ENCODE peak calls at places on chromosome 6, in five cellular contexts. J is MM.1S, T is SK-N-SH, U is OCI-LY7, K is GM23338. L is an unnamed sample.

GRCh38 chr6:98044168-98044567 is 761.2 kb upstream of the MMS22L start:
- DNase-seq in J (no peak), T (no peak), U (no peak), K (no peak), L (no peak)

GRCh38 chr6:87104657-87105056 is 9.8 kb upstream of the CGA start:
- DNase-seq in J (no peak), T (no peak), U (no peak), K (no peak), L (no peak)

GRCh38 chr6:37173573-37174195 is 3.7 kb downstream of the PIM1 start:
- DNase-seq in J (no peak), T (no peak), U (no peak), K (no peak), L (no peak)

GRCh38 chr6:1758076-1758679 is 148.5 kb downstream of the FOXC1 start:
- DNase-seq in J (no peak), T (no peak), U (no peak), K (no peak), L (no peak)

GRCh38 chr6:121965739-121966138 is 433.7 kb upstream of the HSF2 start:
- DNase-seq in J (no peak), T (no peak), U (no peak), K (no peak), L (no peak)

GRCh38 chr6:138307816-138308727 is 69.6 kb upstream of the SMIM28 start:
- DNase-seq in J (no peak), T (no peak), U (no peak), K (peak), L (no peak)

GRCh38 chr6:159969921-159970320 is 1.0 kb downstream of the IGF2R start:
- DNase-seq in J (no peak), T (peak), U (peak), K (peak), L (peak)

GRCh38 chr6:169344651-169345050 is 91.0 kb upstream of the THBS2 start:
- DNase-seq in J (no peak), T (no peak), U (no peak), K (no peak), L (no peak)

GRCh38 chr6:85756982-85757381 is 114.3 kb upstream of the SYNCRIP start:
- DNase-seq in J (peak), T (peak), U (peak), K (peak), L (peak)

GRCh38 chr6:168150551-168151444 is 71.8 kb upstream of the FRMD1 start:
- DNase-seq in J (no peak), T (peak), U (no peak), K (peak), L (peak)

GRCh38 chr6:34951741-34952140 is 62.7 kb downstream of the ANKS1A start:
- DNase-seq in J (no peak), T (no peak), U (no peak), K (peak), L (no peak)

GRCh38 chr6:38027685-38028373 is 208.3 kb downstream of the ZFAND3 start:
- DNase-seq in J (peak), T (no peak), U (no peak), K (peak), L (peak)

GRCh38 chr6:157644043-157644810 is 178.8 kb upstream of the SNX9 start:
- DNase-seq in J (no peak), T (peak), U (no peak), K (no peak), L (no peak)

GRCh38 chr6:45714795-45715507 is 300.7 kb downstream of the CLIC5 start:
- DNase-seq in J (peak), T (peak), U (peak), K (peak), L (peak)

GRCh38 chr6:129641344-129641743 is 68.6 kb downstream of the ARHGAP18 start:
- DNase-seq in J (no peak), T (no peak), U (no peak), K (no peak), L (no peak)

GRCh38 chr6:39088331-39088730 is 26.7 kb downstream of the SAYSD1 start:
- DNase-seq in J (peak), T (no peak), U (peak), K (peak), L (peak)

GRCh38 chr6:4179960-4180652 is 44.7 kb upstream of the ECI2 start:
- DNase-seq in J (no peak), T (no peak), U (no peak), K (no peak), L (no peak)

GRCh38 chr6:50994026-50994720 is 175.5 kb downstream of the TFAP2B start:
- DNase-seq in J (no peak), T (no peak), U (no peak), K (no peak), L (no peak)

GRCh38 chr6:11096109-11096508 is 2.5 kb downstream of the SMIM13 start:
- DNase-seq in J (no peak), T (peak), U (peak), K (peak), L (peak)

GRCh38 chr6:142223938-142224337 is 76.9 kb downstream of the VTA1 start:
- DNase-seq in J (no peak), T (no peak), U (no peak), K (no peak), L (no peak)

GRCh38 chr6:30670760-30671527 is 1.9 kb downstream of the DHX16 start:
- DNase-seq in J (no peak), T (peak), U (no peak), K (peak), L (peak)

GRCh38 chr6:35017461-35018183 is 123.5 kb downstream of the TCP11 start:
- DNase-seq in J (no peak), T (no peak), U (no peak), K (no peak), L (no peak)

GRCh38 chr6:30071081-30071818 is 4.3 kb downstream of the PPP1R11 start:
- DNase-seq in J (no peak), T (peak), U (no peak), K (peak), L (peak)

GRCh38 chr6:12827921-12828320 is 111.4 kb downstream of the PHACTR1 start:
- DNase-seq in J (no peak), T (no peak), U (no peak), K (no peak), L (no peak)

GRCh38 chr6:117481926-117482239 is 591 bp upstream of the DCBLD1 start:
- DNase-seq in J (peak), T (no peak), U (no peak), K (peak), L (peak)

GRCh38 chr6:150261997-150262396 is 106.8 kb upstream of the IYD start:
- DNase-seq in J (no peak), T (no peak), U (no peak), K (peak), L (peak)

GRCh38 chr6:89281779-89282246 is 33.3 kb downstream of the GABRR2 start:
- DNase-seq in J (no peak), T (peak), U (peak), K (peak), L (peak)

GRCh38 chr6:144012534-144012933 is 4.5 kb upstream of the PLAGL1 start:
- DNase-seq in J (no peak), T (no peak), U (no peak), K (no peak), L (no peak)

GRCh38 chr6:51936536-51936935 is 150.9 kb downstream of the PKHD1 start:
- DNase-seq in J (no peak), T (no peak), U (no peak), K (no peak), L (no peak)

GRCh38 chr6:150627601-150628012 is 27.9 kb downstream of the PLEKHG1 start:
- DNase-seq in J (no peak), T (no peak), U (no peak), K (no peak), L (no peak)

GRCh38 chr6:50030777-50031562 is 9.2 kb upstream of the DEFB110 start:
- DNase-seq in J (no peak), T (peak), U (no peak), K (peak), L (peak)

GRCh38 chr6:136289327-136289578 is 393 bp downstream of the BCLAF1 start:
- DNase-seq in J (peak), T (peak), U (peak), K (peak), L (peak)

GRCh38 chr6:41884957-41885356 is 10.2 kb downstream of the USP49 start:
- DNase-seq in J (no peak), T (no peak), U (no peak), K (no peak), L (no peak)

GRCh38 chr6:52975580-52975979 is 19.5 kb downstream of the GSTA4 start:
- DNase-seq in J (no peak), T (no peak), U (no peak), K (no peak), L (no peak)
- H3K4me2 ChIP-seq in J (no peak), T (no peak), U (no peak), K (no peak), L (no peak)

GRCh38 chr6:44442833-44443444 is 55.4 kb downstream of the CDC5L start:
- DNase-seq in J (no peak), T (no peak), U (no peak), K (no peak), L (no peak)

GRCh38 chr6:44441091-44441855 is 53.8 kb downstream of the CDC5L start:
- DNase-seq in J (peak), T (no peak), U (no peak), K (no peak), L (no peak)

GRCh38 chr6:44438827-44439226 is 51.3 kb downstream of the CDC5L start:
- DNase-seq in J (no peak), T (no peak), U (no peak), K (no peak), L (no peak)

GRCh38 chr6:44442235-44442634 is 54.7 kb downstream of the CDC5L start:
- DNase-seq in J (no peak), T (no peak), U (no peak), K (no peak), L (no peak)

GRCh38 chr6:44439270-44440045 is 52.0 kb downstream of the CDC5L start:
- DNase-seq in J (no peak), T (no peak), U (no peak), K (no peak), L (no peak)
- TF ChIP-seq EZH2phosphoT487 in J (no peak), T (no peak), U (no peak), K (no peak), L (no peak)

GRCh38 chr6:2862712-2863174 is 21.1 kb upstream of the SERPINB1 start:
- DNase-seq in J (peak), T (no peak), U (peak), K (no peak), L (no peak)
- H3K4me3 ChIP-seq in J (no peak), T (no peak), U (peak), K (no peak), L (no peak)

DNA sequence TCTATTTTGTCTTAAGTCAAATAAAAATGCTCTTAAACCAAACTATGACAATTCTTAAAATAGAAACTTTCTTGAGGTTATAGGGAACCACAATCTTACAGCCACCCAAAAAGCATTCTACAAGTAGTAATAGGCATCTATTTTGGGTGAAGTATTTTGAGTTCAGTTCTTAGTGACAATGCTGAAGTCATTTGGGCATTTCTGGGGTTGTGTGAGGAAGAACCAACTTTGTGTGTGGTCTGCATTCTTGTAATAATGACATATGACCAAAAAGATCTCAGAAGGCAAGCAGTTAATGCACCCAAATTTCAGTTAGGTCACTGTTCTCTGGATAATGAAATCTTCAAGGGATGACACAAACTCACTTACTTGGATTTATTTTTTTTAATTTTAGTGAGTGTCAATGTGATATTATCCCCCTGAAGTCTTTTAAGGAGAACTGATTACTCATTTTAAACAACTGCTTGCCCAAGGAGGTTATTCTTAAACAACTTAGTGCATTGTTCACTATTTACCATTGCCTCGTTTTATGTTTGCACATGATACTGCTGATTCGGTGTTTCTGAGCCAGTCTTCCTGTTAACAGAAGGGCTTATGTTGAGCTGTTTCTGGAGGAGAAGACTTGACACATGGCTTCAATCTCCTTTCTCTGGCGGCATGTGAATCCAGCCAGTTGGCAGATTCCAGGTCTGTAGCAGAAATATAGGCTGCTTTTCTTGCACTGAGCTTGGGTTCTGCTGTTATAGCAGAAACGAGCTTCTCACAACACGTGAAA is 618.9 kb downstream of the BCKDHB start:
- DNase-seq in J (peak), T (no peak), U (no peak), K (no peak), L (no peak)
- H3K4me2 ChIP-seq in J (peak), T (no peak), U (no peak), K (no peak), L (no peak)

GRCh38 chr6:47109281-47109680 is 67.1 kb upstream of the ADGRF1 start:
- DNase-seq in J (no peak), T (no peak), U (no peak), K (no peak), L (no peak)

GRCh38 chr6:47112311-47112710 is 70.2 kb upstream of the ADGRF1 start:
- DNase-seq in J (no peak), T (no peak), U (no peak), K (no peak), L (no peak)

GRCh38 chr6:47116086-47116485 is 74.0 kb upstream of the ADGRF1 start:
- DNase-seq in J (no peak), T (no peak), U (no peak), K (no peak), L (no peak)

GRCh38 chr6:47114460-47114859 is 72.3 kb upstream of the ADGRF1 start:
- DNase-seq in J (no peak), T (no peak), U (no peak), K (no peak), L (no peak)

GRCh38 chr6:47111685-47112084 is 69.6 kb upstream of the ADGRF1 start:
- DNase-seq in J (no peak), T (no peak), U (no peak), K (peak), L (no peak)
- TF ChIP-seq EZH2phosphoT487 in J (no peak), T (no peak), U (no peak), K (no peak), L (no peak)

GRCh38 chr6:147207851-147208754 is 3.9 kb downstream of the STXBP5 start:
- DNase-seq in J (no peak), T (no peak), U (no peak), K (no peak), L (no peak)
- H3K4me3 ChIP-seq in J (no peak), T (no peak), U (no peak), K (no peak), L (no peak)

DNA sequence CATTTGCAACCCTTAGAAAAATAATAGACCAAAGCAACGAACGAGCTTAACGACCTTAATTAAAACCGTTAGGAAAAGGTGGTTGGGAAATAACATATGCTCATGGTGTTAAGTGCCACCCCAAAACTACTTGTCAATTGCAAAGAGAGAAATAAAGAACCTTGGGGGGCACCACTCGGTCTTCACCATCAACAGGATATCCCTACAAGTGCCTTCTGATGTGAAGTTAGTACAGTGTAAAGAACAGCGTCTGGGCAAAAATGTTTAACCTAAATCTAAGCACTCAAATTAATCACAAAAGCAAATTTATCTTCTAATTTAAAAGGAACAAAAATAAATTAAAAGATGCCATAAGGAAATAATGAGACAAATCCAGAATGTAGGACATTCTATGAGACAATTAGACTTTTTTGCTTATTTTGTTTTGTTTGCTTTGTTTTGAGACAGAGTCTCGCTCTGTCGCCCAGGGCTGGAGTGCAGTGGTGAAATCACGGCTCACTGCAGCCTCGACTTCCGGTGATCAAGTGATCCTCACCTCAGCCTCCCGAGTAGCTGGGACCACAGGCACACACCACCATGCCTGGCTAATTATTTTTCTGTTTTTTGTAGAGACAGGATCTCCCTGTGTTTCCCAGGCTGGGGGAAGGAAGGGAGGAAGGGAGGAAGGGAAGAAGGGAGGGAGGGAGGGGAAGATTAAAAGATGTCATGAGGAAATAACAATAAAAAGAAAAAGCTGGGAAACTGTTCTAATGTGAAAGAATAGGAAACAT is 41.3 kb upstream of the BTN3A2 start:
- DNase-seq in J (no peak), T (no peak), U (no peak), K (no peak), L (no peak)
- H3K4me2 ChIP-seq in J (no peak), T (no peak), U (peak), K (no peak), L (no peak)

L was measured in neural progenitor cell.